ENCODE peak calls at places on chromosomes 7 and 10, in five cellular contexts. One of them, this sample, is unnamed.

GRCh38 chr7:110204527-110204926 is 886.4 kb upstream of the LRRN3 start:
- DNase-seq in fibroblast of lung: no peak
- DNase-seq in GM12878: no peak
- DNase-seq in HCT116: peak; percentile 7
- DNase-seq in mammary epithelial cell: peak; percentile 2
- DNase-seq in this sample: no peak

GRCh38 chr7:18040196-18040595 is 12.6 kb upstream of the PRPS1L1 start:
- DNase-seq in fibroblast of lung: peak; percentile 94
- DNase-seq in GM12878: no peak
- DNase-seq in HCT116: no peak
- DNase-seq in mammary epithelial cell: peak; percentile 49
- DNase-seq in this sample: peak; percentile 91

GRCh38 chr7:20783716-20784310 is 2.9 kb downstream of the SP8 start:
- DNase-seq in fibroblast of lung: no peak
- DNase-seq in GM12878: no peak
- DNase-seq in HCT116: no peak
- DNase-seq in mammary epithelial cell: no peak
- DNase-seq in this sample: no peak

GRCh38 chr10:84541289-84541637 is 212.9 kb downstream of the CCSER2 start:
- DNase-seq in fibroblast of lung: no peak
- DNase-seq in GM12878: no peak
- DNase-seq in HCT116: no peak
- DNase-seq in mammary epithelial cell: no peak
- DNase-seq in this sample: no peak

GRCh38 chr10:84138478-84139125 is 707 bp upstream of the GHITM start:
- DNase-seq in fibroblast of lung: no peak
- DNase-seq in GM12878: no peak
- DNase-seq in HCT116: no peak
- DNase-seq in mammary epithelial cell: no peak
- DNase-seq in this sample: no peak

GRCh38 chr7:28774529-28775057 is 183.5 kb downstream of the TRIL start:
- DNase-seq in fibroblast of lung: no peak
- DNase-seq in GM12878: no peak
- DNase-seq in HCT116: no peak
- DNase-seq in mammary epithelial cell: no peak
- DNase-seq in this sample: no peak

GRCh38 chr7:130065500-130066152 is 4.7 kb upstream of the KLHDC10 start:
- DNase-seq in fibroblast of lung: no peak
- DNase-seq in GM12878: no peak
- DNase-seq in HCT116: no peak
- DNase-seq in mammary epithelial cell: no peak
- DNase-seq in this sample: no peak

GRCh38 chr10:125148021-125148439 is 12.3 kb downstream of the CTBP2 start:
- DNase-seq in fibroblast of lung: peak; percentile 51
- DNase-seq in GM12878: no peak
- DNase-seq in HCT116: no peak
- DNase-seq in mammary epithelial cell: no peak
- DNase-seq in this sample: no peak

GRCh38 chr10:74437822-74438221 is 286.8 kb downstream of the ADK start:
- DNase-seq in fibroblast of lung: peak; percentile 84
- DNase-seq in GM12878: no peak
- DNase-seq in HCT116: peak; percentile 8
- DNase-seq in mammary epithelial cell: peak; percentile 24
- DNase-seq in this sample: peak; percentile 79

GRCh38 chr10:123139521-123140163 is 3.9 kb downstream of the HMX3 start:
- DNase-seq in fibroblast of lung: no peak
- DNase-seq in GM12878: no peak
- DNase-seq in HCT116: peak; percentile 32
- DNase-seq in mammary epithelial cell: peak; percentile 84
- DNase-seq in this sample: no peak

GRCh38 chr10:43068781-43069515 is 7.9 kb upstream of the RET start:
- DNase-seq in fibroblast of lung: no peak
- DNase-seq in GM12878: no peak
- DNase-seq in HCT116: no peak
- DNase-seq in mammary epithelial cell: no peak
- DNase-seq in this sample: no peak

GRCh38 chr7:44281811-44282600 is 43.4 kb downstream of the CAMK2B start:
- DNase-seq in fibroblast of lung: no peak
- DNase-seq in GM12878: no peak
- DNase-seq in HCT116: no peak
- DNase-seq in mammary epithelial cell: no peak
- DNase-seq in this sample: no peak

GRCh38 chr7:55024776-55025175 is 6.0 kb downstream of the EGFR start:
- DNase-seq in fibroblast of lung: peak; percentile 43
- DNase-seq in GM12878: no peak
- DNase-seq in HCT116: no peak
- DNase-seq in mammary epithelial cell: no peak
- DNase-seq in this sample: no peak

GRCh38 chr10:81575007-81575406 is 300.0 kb upstream of the NRG3 start:
- DNase-seq in fibroblast of lung: no peak
- DNase-seq in GM12878: no peak
- DNase-seq in HCT116: no peak
- DNase-seq in mammary epithelial cell: no peak
- DNase-seq in this sample: no peak

DNA sequence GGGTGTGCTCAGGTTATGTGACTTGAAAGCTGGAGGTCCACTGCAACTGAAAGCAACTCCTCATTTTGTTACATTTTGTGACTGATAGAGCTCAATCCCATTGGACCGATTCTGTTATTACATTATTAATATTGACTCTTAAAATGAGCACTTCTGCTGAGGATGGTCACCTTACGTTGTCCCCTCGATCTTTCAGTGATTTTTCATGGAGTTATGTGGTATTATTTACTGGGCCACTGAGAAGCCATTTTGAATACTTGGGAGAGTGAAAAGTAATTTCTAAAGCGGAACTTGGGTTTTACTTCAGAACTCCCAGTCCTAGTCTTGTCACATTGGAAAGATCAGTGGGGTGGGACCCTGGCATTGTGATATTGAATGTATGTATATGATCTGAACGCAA is 96.3 kb upstream of the FAM180A start:
- DNase-seq in fibroblast of lung: no peak
- DNase-seq in GM12878: no peak
- DNase-seq in HCT116: no peak
- DNase-seq in mammary epithelial cell: no peak
- DNase-seq in this sample: no peak
- H3K4me1 ChIP-seq in fibroblast of lung: no peaks in the 10 kb centered on the region
- H3K4me1 ChIP-seq in GM12878: peaks cover 8% of the 10 kb centered on the region
- H3K4me1 ChIP-seq in HCT116: no peaks in the 10 kb centered on the region
- H3K4me1 ChIP-seq in mammary epithelial cell: no peaks in the 10 kb centered on the region
- H3K4me1 ChIP-seq in this sample: no peaks in the 10 kb centered on the region

GRCh38 chr10:28555358-28555757 is 22.4 kb downstream of the WAC start:
- DNase-seq in fibroblast of lung: no peak
- DNase-seq in GM12878: no peak
- DNase-seq in HCT116: no peak
- DNase-seq in mammary epithelial cell: no peak
- DNase-seq in this sample: no peak
- H4K20me1 ChIP-seq in fibroblast of lung: peaks cover 2% of the 10 kb centered on the region
- H4K20me1 ChIP-seq in GM12878: no peaks in the 10 kb centered on the region
- H4K20me1 ChIP-seq in HCT116: peaks cover 59% of the 10 kb centered on the region
- H4K20me1 ChIP-seq in mammary epithelial cell: peaks cover 3% of the 10 kb centered on the region
- H4K20me1 ChIP-seq in this sample: peaks cover 99% of the 10 kb centered on the region

DNA sequence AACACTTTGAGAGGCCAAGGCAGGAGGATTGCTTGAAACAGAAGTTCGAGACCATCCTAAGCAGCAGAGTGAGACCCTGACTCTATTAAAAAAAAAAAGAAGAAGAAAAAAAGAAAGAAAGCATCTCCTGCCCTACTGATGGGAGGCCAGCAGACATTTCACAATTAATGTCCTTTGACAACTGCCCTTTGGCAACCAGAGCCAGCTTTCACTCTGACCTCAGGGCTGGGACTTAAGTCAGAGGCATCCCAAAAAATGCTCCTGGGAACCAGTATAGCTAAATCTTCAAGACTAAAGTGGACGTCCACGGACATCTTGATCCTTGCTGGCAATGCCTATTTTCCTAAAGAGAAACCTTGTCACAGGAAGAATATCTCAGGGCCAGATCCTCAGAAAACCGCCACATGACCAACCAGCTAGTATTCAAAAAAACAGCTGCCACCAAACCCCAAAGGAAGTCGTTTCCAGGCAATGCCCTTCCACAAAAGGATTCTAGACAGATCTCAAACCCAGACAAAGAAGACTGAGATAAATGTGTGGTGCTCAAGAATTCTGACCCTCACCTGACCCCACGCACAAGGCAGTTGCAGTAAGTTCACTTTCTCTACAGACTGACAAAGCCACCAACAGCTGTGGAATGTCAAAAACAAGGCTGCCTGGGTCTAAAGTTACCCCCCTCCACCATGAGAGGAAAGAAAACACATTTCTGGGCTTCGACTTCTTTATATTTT is 18.4 kb downstream of the GFRA1 start:
- DNase-seq in fibroblast of lung: peak; percentile 81
- DNase-seq in GM12878: no peak
- DNase-seq in HCT116: no peak
- DNase-seq in mammary epithelial cell: no peak
- DNase-seq in this sample: peak; percentile 73
- H3K4me2 ChIP-seq in fibroblast of lung: no peak overlapping the region
- H3K4me2 ChIP-seq in GM12878: no peak overlapping the region
- H3K4me2 ChIP-seq in HCT116: no peak overlapping the region
- H3K4me2 ChIP-seq in mammary epithelial cell: no peak overlapping the region
- H3K4me2 ChIP-seq in this sample: peak overlapping the region; percentile 30

DNA sequence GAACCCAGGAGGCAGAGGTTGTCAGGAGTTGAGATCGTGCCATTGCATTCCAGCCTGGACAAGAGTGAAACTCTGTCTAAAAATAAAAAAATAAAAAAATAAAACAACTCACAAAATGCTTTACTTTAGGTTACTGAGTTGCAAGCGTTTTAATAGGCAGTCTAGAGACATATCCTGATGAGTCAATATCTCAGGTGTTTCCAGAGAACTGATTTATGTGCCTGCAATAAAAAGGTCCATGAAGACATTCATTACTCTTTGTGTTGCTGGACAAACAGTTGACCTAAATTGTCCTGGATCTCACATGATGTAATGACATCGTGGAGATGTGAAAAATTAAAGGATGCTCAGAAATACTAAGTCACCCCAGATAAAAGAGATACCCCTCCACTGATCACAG is 31.5 kb downstream of the CDNF start:
- DNase-seq in fibroblast of lung: no peak
- DNase-seq in GM12878: no peak
- DNase-seq in HCT116: no peak
- DNase-seq in mammary epithelial cell: no peak
- DNase-seq in this sample: no peak
- H3K4me1 ChIP-seq in fibroblast of lung: no peaks in the 10 kb centered on the region
- H3K4me1 ChIP-seq in GM12878: no peaks in the 10 kb centered on the region
- H3K4me1 ChIP-seq in HCT116: peaks cover 4% of the 10 kb centered on the region
- H3K4me1 ChIP-seq in mammary epithelial cell: peaks cover 5% of the 10 kb centered on the region
- H3K4me1 ChIP-seq in this sample: no peaks in the 10 kb centered on the region

DNA sequence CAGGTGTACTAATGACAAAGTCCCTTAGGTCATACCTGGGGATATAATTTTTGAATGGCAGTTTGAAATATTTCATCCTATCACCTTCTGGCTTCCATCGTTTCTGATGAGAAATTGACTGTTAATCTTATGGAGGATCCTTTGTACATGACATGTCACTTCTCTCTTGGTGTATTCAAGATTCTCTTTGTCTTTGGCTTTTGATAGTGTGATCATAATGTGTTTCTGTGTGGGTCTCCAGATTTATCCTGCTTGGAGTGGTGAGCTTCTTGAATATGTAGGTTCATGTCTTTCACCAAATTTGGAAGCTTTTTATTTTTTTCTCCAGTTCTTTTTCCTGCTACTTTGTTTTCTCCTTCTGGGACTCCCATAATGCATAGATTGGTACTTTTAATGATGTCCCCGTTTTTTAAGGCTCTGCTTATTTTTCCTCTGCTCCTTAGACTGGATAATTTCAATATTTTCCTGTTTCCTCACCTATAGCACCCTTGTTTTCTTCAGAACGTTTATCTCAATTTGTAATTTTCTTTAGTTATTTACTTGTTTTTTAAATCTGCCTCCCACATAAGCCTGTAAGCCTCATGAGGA is 4.4 kb downstream of the RBM33 start:
- DNase-seq in fibroblast of lung: no peak
- DNase-seq in GM12878: no peak
- DNase-seq in HCT116: no peak
- DNase-seq in mammary epithelial cell: no peak
- DNase-seq in this sample: no peak
- H4K20me1 ChIP-seq in fibroblast of lung: no peaks in the 10 kb centered on the region
- H4K20me1 ChIP-seq in GM12878: no peaks in the 10 kb centered on the region
- H4K20me1 ChIP-seq in HCT116: peaks cover 18% of the 10 kb centered on the region
- H4K20me1 ChIP-seq in mammary epithelial cell: no peaks in the 10 kb centered on the region
- H4K20me1 ChIP-seq in this sample: peaks cover 78% of the 10 kb centered on the region

This sample was measured in astrocyte.